ENCODE peak calls at places on chromosomes 3 and 15, in ten cellular contexts. M is adrenal gland, H is transverse colon, O is RWPE2, K is tibial artery, F is psoas muscle, R is heart right ventricle, E is SJSA1, B is MM.1S, C is right atrium auricular region. T is an unnamed sample. For H3K4me1, the result is how much of the 10 kb centered on the place peaks cover.

GRCh38 chr15:62506217-62506805 is 341.2 kb upstream of the C2CD4B start:
- DNase-seq in B (no peak), C (no peak), M (no peak), E (peak), H (no peak), F (no peak), K (no peak), R (peak), O (no peak), T (peak)

GRCh38 chr15:29698030-29698701 is 124.1 kb downstream of the TJP1 start:
- DNase-seq in F (no peak), O (peak), H (no peak), E (peak), C (no peak), M (no peak), K (no peak), B (no peak), R (no peak), T (no peak)

GRCh38 chr15:84992157-84992940 is 10.7 kb downstream of the PDE8A start:
- DNase-seq in F (no peak), M (no peak), K (no peak), O (no peak), R (no peak), H (peak), E (peak), B (no peak), C (no peak), T (no peak)

GRCh38 chr3:147030274-147030673 is 376.1 kb downstream of the ZIC4 start:
- DNase-seq in E (no peak), M (no peak), R (no peak), C (no peak), K (no peak), H (no peak), B (no peak), F (no peak), O (no peak), T (no peak)

GRCh38 chr3:58725326-58725853 is 58.8 kb upstream of the FAM3D start:
- DNase-seq in R (no peak), M (no peak), O (no peak), F (no peak), E (no peak), B (no peak), K (no peak), H (no peak), C (no peak), T (no peak)

GRCh38 chr3:32258869-32259268 is 20.4 kb downstream of the CMTM8 start:
- DNase-seq in K (no peak), F (no peak), C (no peak), B (no peak), E (no peak), R (no peak), H (no peak), O (no peak), M (no peak), T (no peak)

GRCh38 chr3:59364471-59364870 is 314.6 kb upstream of the CFAP20DC start:
- DNase-seq in E (no peak), H (no peak), B (no peak), O (no peak), K (no peak), F (no peak), M (no peak), R (no peak), C (no peak), T (no peak)

GRCh38 chr3:63390831-63391230 is 112.7 kb downstream of the SYNPR start:
- DNase-seq in H (no peak), B (no peak), M (no peak), E (no peak), C (no peak), R (no peak), K (no peak), F (no peak), O (no peak), T (no peak)

GRCh38 chr3:58577269-58577821 is at the start of gene FAM107A:
- DNase-seq in B (no peak), F (no peak), O (no peak), C (peak), K (peak), H (peak), R (peak), E (no peak), M (peak), T (no peak)

GRCh38 chr15:73346735-73347312 is 21.9 kb downstream of the HCN4 start:
- DNase-seq in M (peak), C (no peak), O (no peak), K (no peak), E (no peak), B (peak), R (peak), F (peak), H (peak), T (peak)

GRCh38 chr3:194243172-194243861 is 107.4 kb downstream of the HES1 start:
- DNase-seq in H (no peak), M (no peak), K (no peak), E (no peak), C (no peak), O (no peak), R (no peak), B (no peak), F (no peak), T (no peak)

GRCh38 chr3:67937498-67938118 is 283.2 kb upstream of the SUCLG2 start:
- DNase-seq in C (no peak), O (no peak), M (no peak), F (no peak), E (no peak), H (no peak), R (no peak), K (no peak), B (no peak), T (no peak)

GRCh38 chr3:181484026-181484425 is 227.7 kb upstream of the SOX2 start:
- DNase-seq in M (no peak), O (no peak), F (no peak), H (no peak), B (no peak), R (no peak), E (no peak), K (no peak), C (no peak), T (no peak)

GRCh38 chr3:8854656-8855055 is 85.2 kb upstream of the OXTR start:
- DNase-seq in K (no peak), E (no peak), M (no peak), F (no peak), R (no peak), H (no peak), C (no peak), B (no peak), O (no peak), T (no peak)

GRCh38 chr15:58460872-58461271 is 29.1 kb downstream of the LIPC start:
- DNase-seq in K (no peak), E (no peak), C (no peak), F (no peak), O (no peak), M (no peak), R (no peak), H (no peak), B (no peak), T (no peak)

GRCh38 chr15:88610756-88611231 is 10.3 kb upstream of the AEN start:
- DNase-seq in F (no peak), E (no peak), H (no peak), M (no peak), O (no peak), K (no peak), B (no peak), C (no peak), R (no peak), T (no peak)

GRCh38 chr3:120554727-120555660 is 41.1 kb upstream of the NDUFB4 start:
- DNase-seq in B (no peak), M (no peak), E (no peak), R (peak), F (no peak), K (no peak), C (no peak), H (no peak), O (no peak), T (no peak)

GRCh38 chr3:53242155-53242554 is 13.7 kb downstream of the TKT start:
- DNase-seq in H (no peak), R (peak), E (no peak), K (no peak), F (no peak), O (no peak), B (no peak), M (peak), C (no peak), T (no peak)
- H3K4me1 ChIP-seq in H (under half), R (under half), E (half or more), K (under half), F (half or more), O (under half), B (under half), M (under half), C (under half), T (half or more)

GRCh38 chr15:96327155-96327741 is 3.3 kb upstream of the NR2F2 start:
- DNase-seq in O (no peak), F (no peak), C (no peak), M (peak), K (no peak), R (no peak), E (peak), B (peak), H (no peak), T (no peak)

GRCh38 chr15:96324192-96324895 is 6.2 kb upstream of the NR2F2 start:
- DNase-seq in H (no peak), R (no peak), E (no peak), F (no peak), O (no peak), K (peak), B (no peak), M (no peak), C (no peak), T (no peak)

GRCh38 chr15:96324900-96325299 is 5.6 kb upstream of the NR2F2 start:
- DNase-seq in C (no peak), F (no peak), B (no peak), H (no peak), E (no peak), M (no peak), O (no peak), R (no peak), K (no peak), T (no peak)

GRCh38 chr15:96326551-96327154 is 3.8 kb upstream of the NR2F2 start:
- DNase-seq in B (peak), K (peak), O (no peak), M (peak), R (no peak), E (no peak), F (peak), C (no peak), H (peak), T (no peak)

GRCh38 chr15:96325579-96326331 is 4.7 kb upstream of the NR2F2 start:
- DNase-seq in B (no peak), H (no peak), R (no peak), M (no peak), O (no peak), E (peak), C (no peak), F (no peak), K (no peak), T (no peak)
- H3K4me3 ChIP-seq in B (peak), H (peak), R (peak), M (peak), O (peak), E (peak), C (peak), F (peak), K (peak), T (no peak)

GRCh38 chr3:24343084-24343783 is 151.4 kb downstream of the THRB start:
- DNase-seq in E (peak), R (no peak), O (no peak), H (no peak), C (no peak), F (no peak), B (no peak), M (no peak), K (no peak), T (no peak)
- H3K27ac ChIP-seq in E (peak), R (no peak), O (no peak), H (no peak), C (no peak), F (no peak), B (no peak), M (no peak), K (no peak), T (no peak)

GRCh38 chr3:116002240-116002639 is 378.9 kb downstream of the GAP43 start:
- DNase-seq in B (no peak), M (no peak), C (no peak), R (no peak), O (no peak), H (no peak), K (no peak), E (no peak), F (no peak), T (no peak)
- H3K4me1 ChIP-seq in B (under half), M (under half), C (under half), R (under half), O (under half), H (under half), K (under half), E (under half), F (under half), T (under half)

GRCh38 chr15:77066961-77067690 is 3.8 kb downstream of the TSPAN3 start:
- DNase-seq in B (no peak), R (no peak), H (no peak), M (no peak), F (no peak), C (no peak), O (no peak), K (no peak), E (peak), T (no peak)
- H3K4me3 ChIP-seq in B (no peak), R (no peak), H (no peak), M (no peak), F (no peak), C (no peak), O (no peak), K (no peak), E (no peak), T (no peak)

GRCh38 chr3:133162906-133163305 is 124.7 kb downstream of the TMEM108 start:
- DNase-seq in H (no peak), E (no peak), R (no peak), K (no peak), C (no peak), O (no peak), F (no peak), B (no peak), M (no peak), T (no peak)

GRCh38 chr3:133157716-133158115 is 119.5 kb downstream of the TMEM108 start:
- DNase-seq in F (no peak), C (no peak), B (no peak), O (no peak), M (no peak), E (no peak), H (no peak), R (no peak), K (no peak), T (no peak)

GRCh38 chr3:133161666-133162065 is 123.5 kb downstream of the TMEM108 start:
- DNase-seq in O (no peak), B (no peak), F (no peak), M (no peak), K (no peak), H (no peak), E (no peak), C (no peak), R (no peak), T (no peak)

GRCh38 chr3:133158686-133159085 is 120.5 kb downstream of the TMEM108 start:
- DNase-seq in O (no peak), C (no peak), H (no peak), M (no peak), R (no peak), K (no peak), B (no peak), F (no peak), E (no peak), T (no peak)

GRCh38 chr3:133159498-133160475 is 121.6 kb downstream of the TMEM108 start:
- DNase-seq in B (peak), R (no peak), O (no peak), F (no peak), M (no peak), C (no peak), H (no peak), E (no peak), K (no peak), T (no peak)
- H3K27ac ChIP-seq in B (no peak), R (no peak), O (no peak), F (no peak), M (peak), C (no peak), H (no peak), E (no peak), K (no peak), T (no peak)

GRCh38 chr15:66738116-66738515 is 36.1 kb downstream of the SMAD6 start:
- DNase-seq in E (no peak), M (no peak), F (no peak), H (no peak), O (no peak), R (no peak), B (no peak), C (no peak), K (no peak), T (no peak)

GRCh38 chr15:66733976-66734375 is 31.9 kb downstream of the SMAD6 start:
- DNase-seq in E (no peak), F (peak), M (no peak), C (no peak), O (no peak), B (no peak), H (no peak), R (no peak), K (peak), T (no peak)

GRCh38 chr15:66737243-66738010 is 35.4 kb downstream of the SMAD6 start:
- DNase-seq in R (no peak), O (no peak), K (no peak), F (no peak), M (no peak), C (no peak), B (no peak), H (no peak), E (no peak), T (no peak)

GRCh38 chr15:66735909-66736305 is 33.9 kb downstream of the SMAD6 start:
- DNase-seq in C (no peak), B (no peak), F (peak), R (no peak), O (no peak), K (no peak), M (no peak), H (no peak), E (no peak), T (no peak)

DNA sequence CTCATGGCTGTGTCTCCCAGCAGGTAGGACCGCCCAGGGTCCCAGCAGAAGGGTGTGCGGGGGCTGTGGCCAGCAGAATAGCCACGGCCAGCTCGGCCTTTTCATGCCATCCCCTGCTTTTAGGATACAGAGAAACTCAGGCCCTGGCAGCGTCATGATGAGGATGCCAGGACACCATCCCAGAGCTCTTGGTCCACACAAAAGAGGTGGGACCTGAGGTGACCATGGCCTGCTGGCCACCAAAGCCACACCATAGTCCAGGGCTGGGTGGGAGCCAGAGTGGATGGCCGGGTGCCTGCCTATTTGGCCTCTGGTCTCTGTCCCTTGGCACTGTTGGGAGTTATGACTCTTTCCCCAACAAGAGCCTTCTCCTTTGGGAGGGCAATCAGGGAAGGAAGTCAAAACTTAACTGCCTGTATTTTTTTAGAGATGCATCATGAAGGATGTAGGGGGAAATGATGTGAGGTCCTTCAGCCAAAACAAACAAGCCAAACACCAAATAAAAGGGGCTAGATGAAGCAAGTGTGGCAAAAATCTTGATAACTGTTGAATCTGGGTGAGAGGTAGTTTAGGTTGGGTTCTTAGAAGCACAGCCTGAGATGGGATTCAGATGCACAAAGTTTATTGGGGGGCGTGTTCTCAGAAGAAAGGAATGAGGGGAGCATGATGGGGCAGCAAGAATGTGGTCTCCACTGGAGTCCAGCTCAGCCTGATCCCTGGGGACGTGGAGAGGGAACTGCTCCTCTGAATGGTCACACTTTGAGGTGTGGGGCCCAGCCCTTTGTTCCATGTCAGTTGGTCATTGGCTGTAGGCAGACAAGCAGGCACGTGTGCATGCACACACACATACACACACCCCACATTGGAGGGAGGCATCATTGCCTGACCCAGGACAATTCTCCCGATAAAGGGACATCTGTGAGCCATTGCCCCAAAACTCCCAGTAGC is 33.2 kb downstream of the SMAD6 start:
- DNase-seq in C (no peak), R (no peak), B (no peak), O (no peak), E (peak), H (no peak), K (peak), F (peak), M (no peak), T (no peak)
- H3K4me1 ChIP-seq in C (under half), R (half or more), B (under half), O (under half), E (half or more), H (under half), K (under half), F (under half), M (under half), T (under half)

T was measured in pancreas.